ENCODE peak calls at places on chromosomes 12 and 14, in ten cellular contexts. Y, I, D, N, R, J, M, C, Z and Q are unnamed samples.

GRCh38 chr12:71756054-71756675 is 1.5 kb downstream of the RAB21 start:
- DNase-seq in Y (no peak), I (no peak), D (no peak), N (no peak), R (no peak), J (no peak), M (no peak), C (peak), Z (no peak), Q (no peak)

GRCh38 chr14:24367506-24368214 is at the start of gene NFATC4:
- DNase-seq in Y (no peak), I (peak), D (peak), N (no peak), R (peak), J (peak), M (peak), C (peak), Z (peak), Q (peak)

GRCh38 chr14:70873627-70874026 is 33.6 kb upstream of the PCNX1 start:
- DNase-seq in Y (no peak), I (no peak), D (no peak), N (no peak), R (no peak), J (no peak), M (no peak), C (no peak), Z (no peak), Q (no peak)

GRCh38 chr12:48901278-48901677 is 24.0 kb downstream of the FKBP11 start:
- DNase-seq in Y (no peak), I (no peak), D (no peak), N (no peak), R (no peak), J (no peak), M (no peak), C (peak), Z (no peak), Q (no peak)

GRCh38 chr12:2289525-2289924 is 236.7 kb downstream of the CACNA1C start:
- DNase-seq in Y (no peak), I (no peak), D (peak), N (no peak), R (no peak), J (no peak), M (no peak), C (no peak), Z (no peak), Q (no peak)

GRCh38 chr14:90500665-90501370 is 104.0 kb downstream of the CALM1 start:
- DNase-seq in Y (peak), I (no peak), D (peak), N (no peak), R (no peak), J (peak), M (no peak), C (no peak), Z (no peak), Q (no peak)

GRCh38 chr12:111764120-111764821 is 2.5 kb upstream of the ALDH2 start:
- DNase-seq in Y (no peak), I (no peak), D (no peak), N (no peak), R (no peak), J (no peak), M (no peak), C (no peak), Z (no peak), Q (no peak)

GRCh38 chr12:29644536-29645162 is 139.1 kb downstream of the TMTC1 start:
- DNase-seq in Y (no peak), I (no peak), D (no peak), N (no peak), R (no peak), J (no peak), M (no peak), C (no peak), Z (no peak), Q (no peak)

GRCh38 chr12:132279184-132279889 is 50.1 kb downstream of the GALNT9 start:
- DNase-seq in Y (no peak), I (peak), D (no peak), N (no peak), R (peak), J (no peak), M (no peak), C (peak), Z (no peak), Q (no peak)

GRCh38 chr12:93376436-93377251 is 1.1 kb upstream of the NUDT4 start:
- DNase-seq in Y (no peak), I (peak), D (no peak), N (no peak), R (no peak), J (peak), M (no peak), C (peak), Z (no peak), Q (no peak)

GRCh38 chr14:22814945-22815713 is at the start of gene SLC7A7:
- DNase-seq in Y (peak), I (no peak), D (no peak), N (no peak), R (no peak), J (no peak), M (no peak), C (peak), Z (no peak), Q (no peak)

GRCh38 chr14:84442481-84442880 is 1087.5 kb upstream of the FLRT2 start:
- DNase-seq in Y (no peak), I (peak), D (no peak), N (no peak), R (no peak), J (peak), M (no peak), C (peak), Z (no peak), Q (no peak)

GRCh38 chr14:69584389-69584788 is 9.7 kb upstream of the CCDC177 start:
- DNase-seq in Y (no peak), I (no peak), D (no peak), N (no peak), R (no peak), J (no peak), M (no peak), C (no peak), Z (no peak), Q (no peak)

GRCh38 chr12:92899388-92900001 is 29.6 kb downstream of the EEA1 start:
- DNase-seq in Y (no peak), I (peak), D (peak), N (no peak), R (peak), J (no peak), M (peak), C (peak), Z (peak), Q (peak)

GRCh38 chr12:78490841-78491240 is 373.7 kb upstream of the SYT1 start:
- DNase-seq in Y (no peak), I (no peak), D (no peak), N (no peak), R (no peak), J (no peak), M (no peak), C (no peak), Z (peak), Q (no peak)

GRCh38 chr12:102169922-102170698 is 27.5 kb downstream of the PMCH start:
- DNase-seq in Y (no peak), I (peak), D (no peak), N (peak), R (no peak), J (peak), M (peak), C (peak), Z (peak), Q (no peak)

GRCh38 chr12:93970892-93971688 is 177.3 kb upstream of the PLXNC1 start:
- DNase-seq in Y (no peak), I (no peak), D (no peak), N (no peak), R (no peak), J (no peak), M (no peak), C (peak), Z (no peak), Q (no peak)

GRCh38 chr12:53965251-53966069 is 7.5 kb upstream of the HOXC11 start:
- DNase-seq in Y (peak), I (no peak), D (no peak), N (no peak), R (no peak), J (no peak), M (no peak), C (no peak), Z (no peak), Q (no peak)

GRCh38 chr14:100605230-100605629 is 18.0 kb upstream of the BEGAIN start:
- DNase-seq in Y (no peak), I (no peak), D (peak), N (no peak), R (no peak), J (no peak), M (no peak), C (no peak), Z (no peak), Q (no peak)

GRCh38 chr14:90903101-90903500 is 86.9 kb upstream of the TTC7B start:
- DNase-seq in Y (no peak), I (peak), D (no peak), N (peak), R (no peak), J (peak), M (peak), C (peak), Z (peak), Q (peak)

GRCh38 chr14:104299993-104300761 is 161.8 kb downstream of the KIF26A start:
- DNase-seq in Y (no peak), I (no peak), D (no peak), N (no peak), R (peak), J (no peak), M (no peak), C (no peak), Z (no peak), Q (no peak)

GRCh38 chr12:113587720-113588119 is 116.0 kb upstream of the LHX5 start:
- DNase-seq in Y (no peak), I (no peak), D (no peak), N (no peak), R (no peak), J (no peak), M (no peak), C (no peak), Z (no peak), Q (no peak)

GRCh38 chr14:102882233-102882906 is 40.1 kb upstream of the AMN start:
- DNase-seq in Y (no peak), I (no peak), D (peak), N (no peak), R (no peak), J (no peak), M (no peak), C (no peak), Z (no peak), Q (no peak)

GRCh38 chr12:6961278-6961694 is 9.2 kb downstream of the PHB2 start:
- DNase-seq in Y (peak), I (peak), D (peak), N (peak), R (peak), J (no peak), M (no peak), C (peak), Z (no peak), Q (no peak)

GRCh38 chr12:123401753-123402683 is 18.1 kb downstream of the KMT5A start:
- DNase-seq in Y (no peak), I (no peak), D (no peak), N (no peak), R (no peak), J (no peak), M (no peak), C (no peak), Z (no peak), Q (no peak)

GRCh38 chr12:22116376-22116775 is 70.4 kb downstream of the CMAS start:
- DNase-seq in Y (no peak), I (no peak), D (no peak), N (no peak), R (no peak), J (peak), M (no peak), C (no peak), Z (no peak), Q (no peak)

GRCh38 chr12:13534645-13535398 is 338.3 kb downstream of the EMP1 start:
- DNase-seq in Y (peak), I (peak), D (peak), N (peak), R (no peak), J (peak), M (peak), C (peak), Z (peak), Q (no peak)
- H3K4me3 ChIP-seq in Y (no peak), I (no peak), D (no peak), N (no peak), R (no peak), J (no peak), M (no peak), C (no peak), Z (peak), Q (peak)

GRCh38 chr12:39807043-39807442 is 187.4 kb upstream of the ABCD2 start:
- DNase-seq in Y (no peak), I (no peak), D (no peak), N (no peak), R (no peak), J (peak), M (no peak), C (peak), Z (no peak), Q (no peak)
- TF ChIP-seq CTCF in Y (no peak), I (no peak), D (no peak), N (no peak), R (no peak), J (peak), M (peak), C (peak), Z (peak), Q (no peak)

DNA sequence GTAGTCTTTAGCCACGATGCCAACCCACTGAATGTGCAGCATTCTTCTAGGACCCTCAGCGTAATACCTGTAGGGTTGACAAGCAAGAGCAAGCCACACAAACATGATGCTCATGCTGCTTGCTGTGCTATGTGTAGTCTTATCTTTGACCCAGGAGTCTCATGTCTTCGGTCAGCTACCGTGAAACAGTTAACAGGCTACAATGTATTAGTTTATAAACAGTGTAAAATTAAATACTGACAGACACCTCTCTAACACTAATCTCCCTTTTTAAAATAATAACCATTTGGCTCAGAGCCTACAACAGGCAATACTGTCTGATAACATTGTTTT is 1.9 kb downstream of the EAPP start:
- DNase-seq in Y (no peak), I (no peak), D (no peak), N (no peak), R (no peak), J (no peak), M (no peak), C (no peak), Z (no peak), Q (no peak)
- H3K4me3 ChIP-seq in Y (peak), I (no peak), D (no peak), N (no peak), R (no peak), J (no peak), M (peak), C (no peak), Z (peak), Q (no peak)

GRCh38 chr12:57727758-57728395 is 10.7 kb downstream of the AGAP2 start:
- DNase-seq in Y (no peak), I (no peak), D (peak), N (no peak), R (no peak), J (peak), M (no peak), C (no peak), Z (no peak), Q (no peak)

GRCh38 chr12:57724936-57725740 is 13.4 kb downstream of the AGAP2 start:
- DNase-seq in Y (no peak), I (no peak), D (peak), N (no peak), R (no peak), J (no peak), M (no peak), C (no peak), Z (no peak), Q (no peak)

GRCh38 chr12:57726151-57726883 is 12.2 kb downstream of the AGAP2 start:
- DNase-seq in Y (peak), I (peak), D (peak), N (peak), R (peak), J (peak), M (peak), C (peak), Z (peak), Q (peak)

GRCh38 chr12:57725851-57726150 is 12.7 kb downstream of the AGAP2 start:
- DNase-seq in Y (no peak), I (no peak), D (no peak), N (no peak), R (no peak), J (no peak), M (no peak), C (no peak), Z (no peak), Q (no peak)

GRCh38 chr12:57726884-57727757 is 11.4 kb downstream of the AGAP2 start:
- DNase-seq in Y (no peak), I (peak), D (peak), N (no peak), R (no peak), J (peak), M (no peak), C (no peak), Z (no peak), Q (no peak)
- TF ChIP-seq CTCF in Y (no peak), I (no peak), D (no peak), N (no peak), R (no peak), J (peak), M (peak), C (peak), Z (peak), Q (peak)

GRCh38 chr12:106459534-106459933 is 102.0 kb downstream of the POLR3B start:
- DNase-seq in Y (no peak), I (no peak), D (no peak), N (no peak), R (no peak), J (no peak), M (no peak), C (no peak), Z (no peak), Q (no peak)
- H3K4me3 ChIP-seq in Y (no peak), I (no peak), D (no peak), N (no peak), R (no peak), J (no peak), M (no peak), C (no peak), Z (no peak), Q (no peak)

GRCh38 chr12:15278816-15279658 is 43.3 kb upstream of the PTPRO start:
- DNase-seq in Y (peak), I (peak), D (peak), N (no peak), R (peak), J (no peak), M (peak), C (peak), Z (peak), Q (no peak)
- TF ChIP-seq CTCF in Y (no peak), I (no peak), D (no peak), N (no peak), R (no peak), J (peak), M (no peak), C (peak), Z (no peak), Q (no peak)